ENCODE peak calls at places on chromosomes 16 and 17, in ten cellular contexts. One of them, this sample, is unnamed.
A peak's percentile ranks its signal among the peaks of the same experiment; 100 is the strongest.

GRCh38 chr17:5971969-5972368 is 98.2 kb upstream of the WSCD1 start:
- DNase-seq in non-pigmented ciliary epithelial cell: no peak
- DNase-seq in stimulated activated CD8-positive, alpha-beta memory T cell treated with anti-CD3 and anti-CD28 coated beads, Interleukin-15, amount 100 ng/mL, for 1 hour: no peak
- DNase-seq in posterior cingulate gyrus: no peak
- DNase-seq in OCI-M1: no peak
- DNase-seq in left ventricle myocardium superior: no peak
- DNase-seq in retina: no peak
- DNase-seq in CD8-positive, alpha-beta memory T cell: no peak
- DNase-seq in activated T-helper 1 cell treated with anti-CD3 and anti-CD28 coated beads, Interleukin-12 subunit alpha, Interleukin-12 subunit beta, Interleukin-2, Interleukin-4 antibody, amounts not matched to agents 30 ng/mL and 10 ng/mL and 1 ng/mL, durations not matched to agents 14 hours and 24 hours and 36 hours: no peak
- DNase-seq in NCI-H1092: no peak
- DNase-seq in this sample: no peak

GRCh38 chr17:74339537-74340195 is 13.6 kb downstream of the KIF19 start:
- DNase-seq in non-pigmented ciliary epithelial cell: no peak
- DNase-seq in stimulated activated CD8-positive, alpha-beta memory T cell treated with anti-CD3 and anti-CD28 coated beads, Interleukin-15, amount 100 ng/mL, for 1 hour: no peak
- DNase-seq in posterior cingulate gyrus: no peak
- DNase-seq in OCI-M1: no peak
- DNase-seq in left ventricle myocardium superior: no peak
- DNase-seq in retina: no peak
- DNase-seq in CD8-positive, alpha-beta memory T cell: no peak
- DNase-seq in activated T-helper 1 cell treated with anti-CD3 and anti-CD28 coated beads, Interleukin-12 subunit alpha, Interleukin-12 subunit beta, Interleukin-2, Interleukin-4 antibody, amounts not matched to agents 30 ng/mL and 10 ng/mL and 1 ng/mL, durations not matched to agents 14 hours and 24 hours and 36 hours: no peak
- DNase-seq in NCI-H1092: peak; percentile 74
- DNase-seq in this sample: peak; percentile 63

GRCh38 chr17:8016632-8017424 is 14.4 kb downstream of the GUCY2D start:
- DNase-seq in non-pigmented ciliary epithelial cell: no peak
- DNase-seq in stimulated activated CD8-positive, alpha-beta memory T cell treated with anti-CD3 and anti-CD28 coated beads, Interleukin-15, amount 100 ng/mL, for 1 hour: no peak
- DNase-seq in posterior cingulate gyrus: peak; percentile 50
- DNase-seq in OCI-M1: peak; percentile 87
- DNase-seq in left ventricle myocardium superior: no peak
- DNase-seq in retina: peak; percentile 83
- DNase-seq in CD8-positive, alpha-beta memory T cell: peak; percentile 21
- DNase-seq in activated T-helper 1 cell treated with anti-CD3 and anti-CD28 coated beads, Interleukin-12 subunit alpha, Interleukin-12 subunit beta, Interleukin-2, Interleukin-4 antibody, amounts not matched to agents 30 ng/mL and 10 ng/mL and 1 ng/mL, durations not matched to agents 14 hours and 24 hours and 36 hours: peak; percentile 44
- DNase-seq in NCI-H1092: peak; percentile 23
- DNase-seq in this sample: no peak

GRCh38 chr16:25854141-25854540 is 162.4 kb downstream of the HS3ST4 start:
- DNase-seq in non-pigmented ciliary epithelial cell: no peak
- DNase-seq in stimulated activated CD8-positive, alpha-beta memory T cell treated with anti-CD3 and anti-CD28 coated beads, Interleukin-15, amount 100 ng/mL, for 1 hour: no peak
- DNase-seq in posterior cingulate gyrus: no peak
- DNase-seq in OCI-M1: no peak
- DNase-seq in left ventricle myocardium superior: no peak
- DNase-seq in retina: no peak
- DNase-seq in CD8-positive, alpha-beta memory T cell: no peak
- DNase-seq in activated T-helper 1 cell treated with anti-CD3 and anti-CD28 coated beads, Interleukin-12 subunit alpha, Interleukin-12 subunit beta, Interleukin-2, Interleukin-4 antibody, amounts not matched to agents 30 ng/mL and 10 ng/mL and 1 ng/mL, durations not matched to agents 14 hours and 24 hours and 36 hours: no peak
- DNase-seq in NCI-H1092: no peak
- DNase-seq in this sample: no peak

GRCh38 chr17:72315514-72315913 is 194.7 kb downstream of the SOX9 start:
- DNase-seq in non-pigmented ciliary epithelial cell: no peak
- DNase-seq in stimulated activated CD8-positive, alpha-beta memory T cell treated with anti-CD3 and anti-CD28 coated beads, Interleukin-15, amount 100 ng/mL, for 1 hour: no peak
- DNase-seq in posterior cingulate gyrus: no peak
- DNase-seq in OCI-M1: no peak
- DNase-seq in left ventricle myocardium superior: no peak
- DNase-seq in retina: no peak
- DNase-seq in CD8-positive, alpha-beta memory T cell: no peak
- DNase-seq in activated T-helper 1 cell treated with anti-CD3 and anti-CD28 coated beads, Interleukin-12 subunit alpha, Interleukin-12 subunit beta, Interleukin-2, Interleukin-4 antibody, amounts not matched to agents 30 ng/mL and 10 ng/mL and 1 ng/mL, durations not matched to agents 14 hours and 24 hours and 36 hours: no peak
- DNase-seq in NCI-H1092: no peak
- DNase-seq in this sample: no peak

GRCh38 chr16:71762186-71762585 is 37.7 kb upstream of the PHLPP2 start:
- DNase-seq in non-pigmented ciliary epithelial cell: peak; percentile 54
- DNase-seq in stimulated activated CD8-positive, alpha-beta memory T cell treated with anti-CD3 and anti-CD28 coated beads, Interleukin-15, amount 100 ng/mL, for 1 hour: no peak
- DNase-seq in posterior cingulate gyrus: no peak
- DNase-seq in OCI-M1: no peak
- DNase-seq in left ventricle myocardium superior: no peak
- DNase-seq in retina: no peak
- DNase-seq in CD8-positive, alpha-beta memory T cell: no peak
- DNase-seq in activated T-helper 1 cell treated with anti-CD3 and anti-CD28 coated beads, Interleukin-12 subunit alpha, Interleukin-12 subunit beta, Interleukin-2, Interleukin-4 antibody, amounts not matched to agents 30 ng/mL and 10 ng/mL and 1 ng/mL, durations not matched to agents 14 hours and 24 hours and 36 hours: no peak
- DNase-seq in NCI-H1092: no peak
- DNase-seq in this sample: no peak

GRCh38 chr16:81752225-81752875 is 26.7 kb upstream of the PLCG2 start:
- DNase-seq in non-pigmented ciliary epithelial cell: no peak
- DNase-seq in stimulated activated CD8-positive, alpha-beta memory T cell treated with anti-CD3 and anti-CD28 coated beads, Interleukin-15, amount 100 ng/mL, for 1 hour: no peak
- DNase-seq in posterior cingulate gyrus: no peak
- DNase-seq in OCI-M1: peak; percentile 99
- DNase-seq in left ventricle myocardium superior: peak; percentile 68
- DNase-seq in retina: no peak
- DNase-seq in CD8-positive, alpha-beta memory T cell: no peak
- DNase-seq in activated T-helper 1 cell treated with anti-CD3 and anti-CD28 coated beads, Interleukin-12 subunit alpha, Interleukin-12 subunit beta, Interleukin-2, Interleukin-4 antibody, amounts not matched to agents 30 ng/mL and 10 ng/mL and 1 ng/mL, durations not matched to agents 14 hours and 24 hours and 36 hours: no peak
- DNase-seq in NCI-H1092: no peak
- DNase-seq in this sample: no peak

GRCh38 chr16:10871157-10871991 is 5.6 kb upstream of the CIITA start:
- DNase-seq in non-pigmented ciliary epithelial cell: peak; percentile 76
- DNase-seq in stimulated activated CD8-positive, alpha-beta memory T cell treated with anti-CD3 and anti-CD28 coated beads, Interleukin-15, amount 100 ng/mL, for 1 hour: no peak
- DNase-seq in posterior cingulate gyrus: no peak
- DNase-seq in OCI-M1: peak; percentile 83
- DNase-seq in left ventricle myocardium superior: peak; percentile 39
- DNase-seq in retina: no peak
- DNase-seq in CD8-positive, alpha-beta memory T cell: peak; percentile 18
- DNase-seq in activated T-helper 1 cell treated with anti-CD3 and anti-CD28 coated beads, Interleukin-12 subunit alpha, Interleukin-12 subunit beta, Interleukin-2, Interleukin-4 antibody, amounts not matched to agents 30 ng/mL and 10 ng/mL and 1 ng/mL, durations not matched to agents 14 hours and 24 hours and 36 hours: peak; percentile 63
- DNase-seq in NCI-H1092: no peak
- DNase-seq in this sample: no peak

GRCh38 chr17:41734139-41734948 is at the start of gene HAP1:
- DNase-seq in non-pigmented ciliary epithelial cell: no peak
- DNase-seq in stimulated activated CD8-positive, alpha-beta memory T cell treated with anti-CD3 and anti-CD28 coated beads, Interleukin-15, amount 100 ng/mL, for 1 hour: no peak
- DNase-seq in posterior cingulate gyrus: peak; percentile 45
- DNase-seq in OCI-M1: no peak
- DNase-seq in left ventricle myocardium superior: peak; percentile 43
- DNase-seq in retina: peak; percentile 91
- DNase-seq in CD8-positive, alpha-beta memory T cell: no peak
- DNase-seq in activated T-helper 1 cell treated with anti-CD3 and anti-CD28 coated beads, Interleukin-12 subunit alpha, Interleukin-12 subunit beta, Interleukin-2, Interleukin-4 antibody, amounts not matched to agents 30 ng/mL and 10 ng/mL and 1 ng/mL, durations not matched to agents 14 hours and 24 hours and 36 hours: no peak
- DNase-seq in NCI-H1092: no peak
- DNase-seq in this sample: no peak

GRCh38 chr16:29182501-29182900 is 197.6 kb downstream of the LAT start:
- DNase-seq in non-pigmented ciliary epithelial cell: no peak
- DNase-seq in stimulated activated CD8-positive, alpha-beta memory T cell treated with anti-CD3 and anti-CD28 coated beads, Interleukin-15, amount 100 ng/mL, for 1 hour: no peak
- DNase-seq in posterior cingulate gyrus: no peak
- DNase-seq in OCI-M1: no peak
- DNase-seq in left ventricle myocardium superior: peak; percentile 84
- DNase-seq in retina: no peak
- DNase-seq in CD8-positive, alpha-beta memory T cell: no peak
- DNase-seq in activated T-helper 1 cell treated with anti-CD3 and anti-CD28 coated beads, Interleukin-12 subunit alpha, Interleukin-12 subunit beta, Interleukin-2, Interleukin-4 antibody, amounts not matched to agents 30 ng/mL and 10 ng/mL and 1 ng/mL, durations not matched to agents 14 hours and 24 hours and 36 hours: no peak
- DNase-seq in NCI-H1092: no peak
- DNase-seq in this sample: no peak

GRCh38 chr17:80526116-80526910 is 18.3 kb upstream of the RPTOR start:
- DNase-seq in non-pigmented ciliary epithelial cell: no peak
- DNase-seq in stimulated activated CD8-positive, alpha-beta memory T cell treated with anti-CD3 and anti-CD28 coated beads, Interleukin-15, amount 100 ng/mL, for 1 hour: no peak
- DNase-seq in posterior cingulate gyrus: no peak
- DNase-seq in OCI-M1: no peak
- DNase-seq in left ventricle myocardium superior: no peak
- DNase-seq in retina: no peak
- DNase-seq in CD8-positive, alpha-beta memory T cell: no peak
- DNase-seq in activated T-helper 1 cell treated with anti-CD3 and anti-CD28 coated beads, Interleukin-12 subunit alpha, Interleukin-12 subunit beta, Interleukin-2, Interleukin-4 antibody, amounts not matched to agents 30 ng/mL and 10 ng/mL and 1 ng/mL, durations not matched to agents 14 hours and 24 hours and 36 hours: no peak
- DNase-seq in NCI-H1092: no peak
- DNase-seq in this sample: no peak

GRCh38 chr16:76780556-76780955 is 410.4 kb upstream of the MON1B start:
- DNase-seq in non-pigmented ciliary epithelial cell: no peak
- DNase-seq in stimulated activated CD8-positive, alpha-beta memory T cell treated with anti-CD3 and anti-CD28 coated beads, Interleukin-15, amount 100 ng/mL, for 1 hour: no peak
- DNase-seq in posterior cingulate gyrus: no peak
- DNase-seq in OCI-M1: no peak
- DNase-seq in left ventricle myocardium superior: no peak
- DNase-seq in retina: no peak
- DNase-seq in CD8-positive, alpha-beta memory T cell: no peak
- DNase-seq in activated T-helper 1 cell treated with anti-CD3 and anti-CD28 coated beads, Interleukin-12 subunit alpha, Interleukin-12 subunit beta, Interleukin-2, Interleukin-4 antibody, amounts not matched to agents 30 ng/mL and 10 ng/mL and 1 ng/mL, durations not matched to agents 14 hours and 24 hours and 36 hours: no peak
- DNase-seq in NCI-H1092: no peak
- DNase-seq in this sample: no peak

GRCh38 chr17:41522301-41523224 is 3.9 kb upstream of the KRT15 start:
- DNase-seq in non-pigmented ciliary epithelial cell: no peak
- DNase-seq in stimulated activated CD8-positive, alpha-beta memory T cell treated with anti-CD3 and anti-CD28 coated beads, Interleukin-15, amount 100 ng/mL, for 1 hour: no peak
- DNase-seq in posterior cingulate gyrus: no peak
- DNase-seq in OCI-M1: no peak
- DNase-seq in left ventricle myocardium superior: no peak
- DNase-seq in retina: no peak
- DNase-seq in CD8-positive, alpha-beta memory T cell: no peak
- DNase-seq in activated T-helper 1 cell treated with anti-CD3 and anti-CD28 coated beads, Interleukin-12 subunit alpha, Interleukin-12 subunit beta, Interleukin-2, Interleukin-4 antibody, amounts not matched to agents 30 ng/mL and 10 ng/mL and 1 ng/mL, durations not matched to agents 14 hours and 24 hours and 36 hours: no peak
- DNase-seq in NCI-H1092: no peak
- DNase-seq in this sample: no peak

GRCh38 chr17:74132354-74132753 is 71.1 kb upstream of the RPL38 start:
- DNase-seq in non-pigmented ciliary epithelial cell: no peak
- DNase-seq in stimulated activated CD8-positive, alpha-beta memory T cell treated with anti-CD3 and anti-CD28 coated beads, Interleukin-15, amount 100 ng/mL, for 1 hour: no peak
- DNase-seq in posterior cingulate gyrus: no peak
- DNase-seq in OCI-M1: peak; percentile 2
- DNase-seq in left ventricle myocardium superior: no peak
- DNase-seq in retina: no peak
- DNase-seq in CD8-positive, alpha-beta memory T cell: no peak
- DNase-seq in activated T-helper 1 cell treated with anti-CD3 and anti-CD28 coated beads, Interleukin-12 subunit alpha, Interleukin-12 subunit beta, Interleukin-2, Interleukin-4 antibody, amounts not matched to agents 30 ng/mL and 10 ng/mL and 1 ng/mL, durations not matched to agents 14 hours and 24 hours and 36 hours: no peak
- DNase-seq in NCI-H1092: no peak
- DNase-seq in this sample: no peak

GRCh38 chr17:57925361-57925990 is 29.7 kb downstream of the CUEDC1 start:
- DNase-seq in non-pigmented ciliary epithelial cell: no peak
- DNase-seq in stimulated activated CD8-positive, alpha-beta memory T cell treated with anti-CD3 and anti-CD28 coated beads, Interleukin-15, amount 100 ng/mL, for 1 hour: no peak
- DNase-seq in posterior cingulate gyrus: no peak
- DNase-seq in OCI-M1: no peak
- DNase-seq in left ventricle myocardium superior: peak; percentile 25
- DNase-seq in retina: peak; percentile 64
- DNase-seq in CD8-positive, alpha-beta memory T cell: no peak
- DNase-seq in activated T-helper 1 cell treated with anti-CD3 and anti-CD28 coated beads, Interleukin-12 subunit alpha, Interleukin-12 subunit beta, Interleukin-2, Interleukin-4 antibody, amounts not matched to agents 30 ng/mL and 10 ng/mL and 1 ng/mL, durations not matched to agents 14 hours and 24 hours and 36 hours: no peak
- DNase-seq in NCI-H1092: peak; percentile 76
- DNase-seq in this sample: peak; percentile 54

GRCh38 chr17:37818689-37819088 is 73.8 kb upstream of the HNF1B start:
- DNase-seq in non-pigmented ciliary epithelial cell: no peak
- DNase-seq in stimulated activated CD8-positive, alpha-beta memory T cell treated with anti-CD3 and anti-CD28 coated beads, Interleukin-15, amount 100 ng/mL, for 1 hour: no peak
- DNase-seq in posterior cingulate gyrus: no peak
- DNase-seq in OCI-M1: no peak
- DNase-seq in left ventricle myocardium superior: no peak
- DNase-seq in retina: no peak
- DNase-seq in CD8-positive, alpha-beta memory T cell: no peak
- DNase-seq in activated T-helper 1 cell treated with anti-CD3 and anti-CD28 coated beads, Interleukin-12 subunit alpha, Interleukin-12 subunit beta, Interleukin-2, Interleukin-4 antibody, amounts not matched to agents 30 ng/mL and 10 ng/mL and 1 ng/mL, durations not matched to agents 14 hours and 24 hours and 36 hours: no peak
- DNase-seq in NCI-H1092: no peak
- DNase-seq in this sample: peak; percentile 65

GRCh38 chr16:24980077-24980793 is 34.9 kb downstream of the ARHGAP17 start:
- DNase-seq in non-pigmented ciliary epithelial cell: no peak
- DNase-seq in stimulated activated CD8-positive, alpha-beta memory T cell treated with anti-CD3 and anti-CD28 coated beads, Interleukin-15, amount 100 ng/mL, for 1 hour: no peak
- DNase-seq in posterior cingulate gyrus: no peak
- DNase-seq in OCI-M1: no peak
- DNase-seq in left ventricle myocardium superior: no peak
- DNase-seq in retina: no peak
- DNase-seq in CD8-positive, alpha-beta memory T cell: no peak
- DNase-seq in activated T-helper 1 cell treated with anti-CD3 and anti-CD28 coated beads, Interleukin-12 subunit alpha, Interleukin-12 subunit beta, Interleukin-2, Interleukin-4 antibody, amounts not matched to agents 30 ng/mL and 10 ng/mL and 1 ng/mL, durations not matched to agents 14 hours and 24 hours and 36 hours: no peak
- DNase-seq in NCI-H1092: no peak
- DNase-seq in this sample: no peak

GRCh38 chr17:32310927-32311568 is 30.9 kb downstream of the C17orf75 start:
- DNase-seq in non-pigmented ciliary epithelial cell: no peak
- DNase-seq in stimulated activated CD8-positive, alpha-beta memory T cell treated with anti-CD3 and anti-CD28 coated beads, Interleukin-15, amount 100 ng/mL, for 1 hour: no peak
- DNase-seq in posterior cingulate gyrus: no peak
- DNase-seq in OCI-M1: no peak
- DNase-seq in left ventricle myocardium superior: no peak
- DNase-seq in retina: peak; percentile 72
- DNase-seq in CD8-positive, alpha-beta memory T cell: no peak
- DNase-seq in activated T-helper 1 cell treated with anti-CD3 and anti-CD28 coated beads, Interleukin-12 subunit alpha, Interleukin-12 subunit beta, Interleukin-2, Interleukin-4 antibody, amounts not matched to agents 30 ng/mL and 10 ng/mL and 1 ng/mL, durations not matched to agents 14 hours and 24 hours and 36 hours: no peak
- DNase-seq in NCI-H1092: no peak
- DNase-seq in this sample: no peak

GRCh38 chr16:64236351-64236750 is 885.5 kb downstream of the CDH11 start:
- DNase-seq in non-pigmented ciliary epithelial cell: no peak
- DNase-seq in stimulated activated CD8-positive, alpha-beta memory T cell treated with anti-CD3 and anti-CD28 coated beads, Interleukin-15, amount 100 ng/mL, for 1 hour: no peak
- DNase-seq in posterior cingulate gyrus: no peak
- DNase-seq in OCI-M1: no peak
- DNase-seq in left ventricle myocardium superior: no peak
- DNase-seq in retina: no peak
- DNase-seq in CD8-positive, alpha-beta memory T cell: no peak
- DNase-seq in activated T-helper 1 cell treated with anti-CD3 and anti-CD28 coated beads, Interleukin-12 subunit alpha, Interleukin-12 subunit beta, Interleukin-2, Interleukin-4 antibody, amounts not matched to agents 30 ng/mL and 10 ng/mL and 1 ng/mL, durations not matched to agents 14 hours and 24 hours and 36 hours: no peak
- DNase-seq in NCI-H1092: no peak
- DNase-seq in this sample: no peak

GRCh38 chr16:68776821-68777485 is 39.9 kb downstream of the CDH1 start:
- DNase-seq in non-pigmented ciliary epithelial cell: no peak
- DNase-seq in stimulated activated CD8-positive, alpha-beta memory T cell treated with anti-CD3 and anti-CD28 coated beads, Interleukin-15, amount 100 ng/mL, for 1 hour: no peak
- DNase-seq in posterior cingulate gyrus: no peak
- DNase-seq in OCI-M1: no peak
- DNase-seq in left ventricle myocardium superior: no peak
- DNase-seq in retina: no peak
- DNase-seq in CD8-positive, alpha-beta memory T cell: no peak
- DNase-seq in activated T-helper 1 cell treated with anti-CD3 and anti-CD28 coated beads, Interleukin-12 subunit alpha, Interleukin-12 subunit beta, Interleukin-2, Interleukin-4 antibody, amounts not matched to agents 30 ng/mL and 10 ng/mL and 1 ng/mL, durations not matched to agents 14 hours and 24 hours and 36 hours: peak; percentile 42
- DNase-seq in NCI-H1092: no peak
- DNase-seq in this sample: no peak

GRCh38 chr16:66552288-66553143 is at the start of gene CKLF:
- DNase-seq in non-pigmented ciliary epithelial cell: peak; percentile 36
- DNase-seq in stimulated activated CD8-positive, alpha-beta memory T cell treated with anti-CD3 and anti-CD28 coated beads, Interleukin-15, amount 100 ng/mL, for 1 hour: peak; percentile 78
- DNase-seq in posterior cingulate gyrus: peak; percentile 84
- DNase-seq in OCI-M1: peak; percentile 97
- DNase-seq in left ventricle myocardium superior: peak; percentile 95
- DNase-seq in retina: peak; percentile 98
- DNase-seq in CD8-positive, alpha-beta memory T cell: peak; percentile 86
- DNase-seq in activated T-helper 1 cell treated with anti-CD3 and anti-CD28 coated beads, Interleukin-12 subunit alpha, Interleukin-12 subunit beta, Interleukin-2, Interleukin-4 antibody, amounts not matched to agents 30 ng/mL and 10 ng/mL and 1 ng/mL, durations not matched to agents 14 hours and 24 hours and 36 hours: peak; percentile 93
- DNase-seq in NCI-H1092: peak; percentile 82
- DNase-seq in this sample: peak; percentile 85

GRCh38 chr17:5762191-5762590 is 177.9 kb upstream of the NLRP1 start:
- DNase-seq in non-pigmented ciliary epithelial cell: no peak
- DNase-seq in stimulated activated CD8-positive, alpha-beta memory T cell treated with anti-CD3 and anti-CD28 coated beads, Interleukin-15, amount 100 ng/mL, for 1 hour: no peak
- DNase-seq in posterior cingulate gyrus: no peak
- DNase-seq in OCI-M1: no peak
- DNase-seq in left ventricle myocardium superior: no peak
- DNase-seq in retina: no peak
- DNase-seq in CD8-positive, alpha-beta memory T cell: no peak
- DNase-seq in activated T-helper 1 cell treated with anti-CD3 and anti-CD28 coated beads, Interleukin-12 subunit alpha, Interleukin-12 subunit beta, Interleukin-2, Interleukin-4 antibody, amounts not matched to agents 30 ng/mL and 10 ng/mL and 1 ng/mL, durations not matched to agents 14 hours and 24 hours and 36 hours: no peak
- DNase-seq in NCI-H1092: no peak
- DNase-seq in this sample: no peak

GRCh38 chr17:4394208-4395110 is 28.0 kb upstream of the UBE2G1 start:
- DNase-seq in non-pigmented ciliary epithelial cell: no peak
- DNase-seq in stimulated activated CD8-positive, alpha-beta memory T cell treated with anti-CD3 and anti-CD28 coated beads, Interleukin-15, amount 100 ng/mL, for 1 hour: no peak
- DNase-seq in posterior cingulate gyrus: no peak
- DNase-seq in OCI-M1: no peak
- DNase-seq in left ventricle myocardium superior: no peak
- DNase-seq in retina: no peak
- DNase-seq in CD8-positive, alpha-beta memory T cell: no peak
- DNase-seq in activated T-helper 1 cell treated with anti-CD3 and anti-CD28 coated beads, Interleukin-12 subunit alpha, Interleukin-12 subunit beta, Interleukin-2, Interleukin-4 antibody, amounts not matched to agents 30 ng/mL and 10 ng/mL and 1 ng/mL, durations not matched to agents 14 hours and 24 hours and 36 hours: no peak
- DNase-seq in NCI-H1092: no peak
- DNase-seq in this sample: no peak

GRCh38 chr17:3759597-3760216 is 36.0 kb downstream of the HASPIN start:
- DNase-seq in non-pigmented ciliary epithelial cell: no peak
- DNase-seq in stimulated activated CD8-positive, alpha-beta memory T cell treated with anti-CD3 and anti-CD28 coated beads, Interleukin-15, amount 100 ng/mL, for 1 hour: no peak
- DNase-seq in posterior cingulate gyrus: no peak
- DNase-seq in OCI-M1: no peak
- DNase-seq in left ventricle myocardium superior: no peak
- DNase-seq in retina: no peak
- DNase-seq in CD8-positive, alpha-beta memory T cell: no peak
- DNase-seq in activated T-helper 1 cell treated with anti-CD3 and anti-CD28 coated beads, Interleukin-12 subunit alpha, Interleukin-12 subunit beta, Interleukin-2, Interleukin-4 antibody, amounts not matched to agents 30 ng/mL and 10 ng/mL and 1 ng/mL, durations not matched to agents 14 hours and 24 hours and 36 hours: no peak
- DNase-seq in NCI-H1092: no peak
- DNase-seq in this sample: no peak

GRCh38 chr17:79707931-79708891 is 22.5 kb upstream of the ENPP7 start:
- DNase-seq in non-pigmented ciliary epithelial cell: no peak
- DNase-seq in stimulated activated CD8-positive, alpha-beta memory T cell treated with anti-CD3 and anti-CD28 coated beads, Interleukin-15, amount 100 ng/mL, for 1 hour: peak; percentile 28
- DNase-seq in posterior cingulate gyrus: peak; percentile 54
- DNase-seq in OCI-M1: peak; percentile 61
- DNase-seq in left ventricle myocardium superior: no peak
- DNase-seq in retina: peak; percentile 88
- DNase-seq in CD8-positive, alpha-beta memory T cell: peak; percentile 47
- DNase-seq in activated T-helper 1 cell treated with anti-CD3 and anti-CD28 coated beads, Interleukin-12 subunit alpha, Interleukin-12 subunit beta, Interleukin-2, Interleukin-4 antibody, amounts not matched to agents 30 ng/mL and 10 ng/mL and 1 ng/mL, durations not matched to agents 14 hours and 24 hours and 36 hours: peak; percentile 38
- DNase-seq in NCI-H1092: peak; percentile 25
- DNase-seq in this sample: no peak

GRCh38 chr16:1105888-1106620 is 10.0 kb upstream of the C1QTNF8 start:
- DNase-seq in non-pigmented ciliary epithelial cell: no peak
- DNase-seq in stimulated activated CD8-positive, alpha-beta memory T cell treated with anti-CD3 and anti-CD28 coated beads, Interleukin-15, amount 100 ng/mL, for 1 hour: no peak
- DNase-seq in posterior cingulate gyrus: peak; percentile 77
- DNase-seq in OCI-M1: peak; percentile 67
- DNase-seq in left ventricle myocardium superior: peak; percentile 81
- DNase-seq in retina: peak; percentile 85
- DNase-seq in CD8-positive, alpha-beta memory T cell: no peak
- DNase-seq in activated T-helper 1 cell treated with anti-CD3 and anti-CD28 coated beads, Interleukin-12 subunit alpha, Interleukin-12 subunit beta, Interleukin-2, Interleukin-4 antibody, amounts not matched to agents 30 ng/mL and 10 ng/mL and 1 ng/mL, durations not matched to agents 14 hours and 24 hours and 36 hours: no peak
- DNase-seq in NCI-H1092: peak; percentile 45
- DNase-seq in this sample: peak; percentile 42

GRCh38 chr16:12801511-12802042 is 2.1 kb downstream of the CPPED1 start:
- DNase-seq in non-pigmented ciliary epithelial cell: peak; percentile 84
- DNase-seq in stimulated activated CD8-positive, alpha-beta memory T cell treated with anti-CD3 and anti-CD28 coated beads, Interleukin-15, amount 100 ng/mL, for 1 hour: no peak
- DNase-seq in posterior cingulate gyrus: no peak
- DNase-seq in OCI-M1: peak; percentile 93
- DNase-seq in left ventricle myocardium superior: no peak
- DNase-seq in retina: no peak
- DNase-seq in CD8-positive, alpha-beta memory T cell: no peak
- DNase-seq in activated T-helper 1 cell treated with anti-CD3 and anti-CD28 coated beads, Interleukin-12 subunit alpha, Interleukin-12 subunit beta, Interleukin-2, Interleukin-4 antibody, amounts not matched to agents 30 ng/mL and 10 ng/mL and 1 ng/mL, durations not matched to agents 14 hours and 24 hours and 36 hours: peak; percentile 14
- DNase-seq in NCI-H1092: no peak
- DNase-seq in this sample: no peak

GRCh38 chr16:85460983-85461813 is 151.9 kb upstream of the GSE1 start:
- DNase-seq in non-pigmented ciliary epithelial cell: peak; percentile 8
- DNase-seq in stimulated activated CD8-positive, alpha-beta memory T cell treated with anti-CD3 and anti-CD28 coated beads, Interleukin-15, amount 100 ng/mL, for 1 hour: no peak
- DNase-seq in posterior cingulate gyrus: no peak
- DNase-seq in OCI-M1: peak; percentile 0
- DNase-seq in left ventricle myocardium superior: no peak
- DNase-seq in retina: peak; percentile 78
- DNase-seq in CD8-positive, alpha-beta memory T cell: no peak
- DNase-seq in activated T-helper 1 cell treated with anti-CD3 and anti-CD28 coated beads, Interleukin-12 subunit alpha, Interleukin-12 subunit beta, Interleukin-2, Interleukin-4 antibody, amounts not matched to agents 30 ng/mL and 10 ng/mL and 1 ng/mL, durations not matched to agents 14 hours and 24 hours and 36 hours: no peak
- DNase-seq in NCI-H1092: peak; percentile 97
- DNase-seq in this sample: peak; percentile 87

This sample was measured in NCI-H2107.